ENCODE peak calls at places on chromosomes 7 and 10, in eight cellular contexts. V, T, U, Q, A, L, I and H are unnamed samples.

GRCh38 chr10:122850705-122851640 is 5.3 kb upstream of the CUZD1 start:
- DNase-seq in V (no peak), T (no peak), U (no peak), Q (no peak), A (no peak), L (no peak), I (no peak), H (no peak)

GRCh38 chr7:11540271-11540761 is 291.7 kb downstream of the THSD7A start:
- DNase-seq in V (peak; percentile 28), T (no peak), U (no peak), Q (no peak), A (no peak), L (no peak), I (no peak), H (no peak)

GRCh38 chr7:135929692-135930091 is 47.5 kb downstream of the MTPN start:
- DNase-seq in V (no peak), T (no peak), U (no peak), Q (no peak), A (no peak), L (no peak), I (no peak), H (no peak)

GRCh38 chr7:139231513-139232376 is 708 bp downstream of the UBN2 start:
- DNase-seq in V (no peak), T (peak; percentile 60), U (peak; percentile 14), Q (peak; percentile 49), A (peak; percentile 10), L (peak; percentile 17), I (peak; percentile 13), H (no peak)

GRCh38 chr10:71394926-71395562 is 1.7 kb upstream of the CDH23 start:
- DNase-seq in V (no peak), T (no peak), U (no peak), Q (no peak), A (no peak), L (no peak), I (no peak), H (no peak)

GRCh38 chr10:79298403-79299244 is 48.6 kb upstream of the PPIF start:
- DNase-seq in V (peak; percentile 92), T (no peak), U (no peak), Q (peak; percentile 94), A (no peak), L (no peak), I (no peak), H (no peak)

GRCh38 chr10:3172446-3173172 is at the start of gene PITRM1:
- DNase-seq in V (peak; percentile 94), T (peak; percentile 99), U (peak; percentile 96), Q (peak; percentile 99), A (peak; percentile 100), L (peak; percentile 95), I (peak; percentile 99), H (peak; percentile 99)

GRCh38 chr10:129332476-129332875 is 134.6 kb upstream of the MGMT start:
- DNase-seq in V (no peak), T (peak; percentile 90), U (peak; percentile 16), Q (no peak), A (peak; percentile 8), L (no peak), I (no peak), H (no peak)

GRCh38 chr10:129741280-129741977 is 222.6 kb downstream of the EBF3 start:
- DNase-seq in V (no peak), T (no peak), U (no peak), Q (no peak), A (no peak), L (no peak), I (no peak), H (no peak)

GRCh38 chr7:92002720-92003119 is 62.1 kb downstream of the AKAP9 start:
- DNase-seq in V (no peak), T (no peak), U (no peak), Q (no peak), A (no peak), L (no peak), I (no peak), H (no peak)

GRCh38 chr7:157497744-157498541 is 161.1 kb downstream of the DNAJB6 start:
- DNase-seq in V (no peak), T (no peak), U (no peak), Q (no peak), A (no peak), L (no peak), I (no peak), H (no peak)

GRCh38 chr7:84044834-84045233 is 149.8 kb downstream of the SEMA3A start:
- DNase-seq in V (no peak), T (no peak), U (no peak), Q (no peak), A (no peak), L (no peak), I (no peak), H (no peak)

GRCh38 chr10:43923328-43923727 is 274.6 kb upstream of the ZNF32 start:
- DNase-seq in V (no peak), T (no peak), U (no peak), Q (no peak), A (no peak), L (no peak), I (no peak), H (no peak)

GRCh38 chr10:110529596-110530011 is 31.9 kb downstream of the DUSP5 start:
- DNase-seq in V (no peak), T (peak; percentile 79), U (no peak), Q (no peak), A (peak; percentile 12), L (no peak), I (peak; percentile 51), H (no peak)

GRCh38 chr7:4851459-4852422 is 10.1 kb downstream of the PAPOLB start:
- DNase-seq in V (no peak), T (no peak), U (no peak), Q (no peak), A (no peak), L (no peak), I (no peak), H (no peak)

GRCh38 chr7:103887853-103888602 is 101.4 kb downstream of the RELN start:
- DNase-seq in V (no peak), T (peak; percentile 19), U (no peak), Q (no peak), A (no peak), L (no peak), I (no peak), H (no peak)

GRCh38 chr7:3453398-3453797 is 152.3 kb downstream of the SDK1 start:
- DNase-seq in V (no peak), T (peak; percentile 52), U (no peak), Q (peak; percentile 81), A (no peak), L (no peak), I (no peak), H (no peak)

GRCh38 chr7:73983437-73984164 is 44.4 kb upstream of the ELN start:
- DNase-seq in V (no peak), T (no peak), U (no peak), Q (no peak), A (no peak), L (no peak), I (no peak), H (no peak)